ENCODE peak calls at places on chromosomes 11 and 22, in ten cellular contexts. I, M, T, Q, Z, D, J, A, K and L are unnamed samples.
A peak's percentile ranks its signal among the peaks of the same experiment; 100 is the strongest.

GRCh38 chr22:27107824-27108223 is 450.4 kb downstream of the MIAT start:
- DNase-seq in A (peak; percentile 75), D (peak; percentile 81), M (peak; percentile 94), I (peak; percentile 75), K (no peak), T (no peak), Q (peak; percentile 90), Z (peak; percentile 91), J (no peak), L (no peak)

GRCh38 chr11:22554221-22554620 is 71.4 kb downstream of the FANCF start:
- DNase-seq in M (no peak), I (no peak), A (no peak), J (no peak), Q (no peak), Z (no peak), K (no peak), T (no peak), D (no peak), L (no peak)

GRCh38 chr11:121235057-121235456 is 57.5 kb upstream of the SC5D start:
- DNase-seq in K (no peak), M (no peak), Z (no peak), T (no peak), J (no peak), Q (no peak), D (no peak), A (no peak), I (no peak), L (no peak)

GRCh38 chr22:44542561-44543222 is 44.7 kb upstream of the RTL6 start:
- DNase-seq in M (no peak), Q (no peak), Z (no peak), I (no peak), K (no peak), D (no peak), A (no peak), T (peak; percentile 51), J (no peak), L (no peak)

GRCh38 chr11:75475767-75476650 is 43.0 kb upstream of the KLHL35 start:
- DNase-seq in Z (no peak), I (no peak), J (no peak), D (peak; percentile 73), M (peak; percentile 70), Q (no peak), A (peak; percentile 60), K (peak; percentile 50), T (no peak), L (no peak)

GRCh38 chr11:118889796-118890195 is 6.1 kb downstream of the CXCR5 start:
- DNase-seq in Q (no peak), T (no peak), J (no peak), Z (no peak), D (no peak), I (peak; percentile 84), K (no peak), M (peak; percentile 72), A (peak; percentile 54), L (no peak)

GRCh38 chr11:94678236-94678635 is 89.9 kb upstream of the AMOTL1 start:
- DNase-seq in Z (no peak), T (no peak), K (no peak), Q (no peak), A (no peak), I (no peak), D (no peak), M (no peak), J (no peak), L (no peak)

GRCh38 chr11:88583232-88583631 is 245.7 kb upstream of the CTSC start:
- DNase-seq in Q (no peak), I (no peak), K (no peak), A (no peak), T (no peak), D (no peak), M (no peak), J (no peak), Z (no peak), L (no peak)

GRCh38 chr11:114162719-114163123 is 103.2 kb downstream of the ZBTB16 start:
- DNase-seq in Q (peak; percentile 100), D (peak; percentile 91), I (peak; percentile 90), Z (peak; percentile 13), K (peak; percentile 76), M (peak; percentile 100), T (peak; percentile 84), J (peak; percentile 55), A (peak; percentile 98), L (no peak)

GRCh38 chr11:44510372-44510771 is 55.1 kb upstream of the CD82 start:
- DNase-seq in D (no peak), T (no peak), Z (no peak), I (no peak), Q (no peak), A (no peak), J (no peak), M (no peak), K (no peak), L (no peak)

GRCh38 chr11:47417712-47418111 is 8.5 kb downstream of the PSMC3 start:
- DNase-seq in D (no peak), Z (no peak), M (no peak), A (no peak), K (no peak), Q (no peak), T (no peak), I (no peak), J (no peak), L (no peak)
- TF ChIP-seq CTCF in D (no peak), Z (no peak), M (no peak), A (no peak), K (no peak), Q (no peak), T (no peak), I (no peak), J (no peak), L (no peak)

DNA sequence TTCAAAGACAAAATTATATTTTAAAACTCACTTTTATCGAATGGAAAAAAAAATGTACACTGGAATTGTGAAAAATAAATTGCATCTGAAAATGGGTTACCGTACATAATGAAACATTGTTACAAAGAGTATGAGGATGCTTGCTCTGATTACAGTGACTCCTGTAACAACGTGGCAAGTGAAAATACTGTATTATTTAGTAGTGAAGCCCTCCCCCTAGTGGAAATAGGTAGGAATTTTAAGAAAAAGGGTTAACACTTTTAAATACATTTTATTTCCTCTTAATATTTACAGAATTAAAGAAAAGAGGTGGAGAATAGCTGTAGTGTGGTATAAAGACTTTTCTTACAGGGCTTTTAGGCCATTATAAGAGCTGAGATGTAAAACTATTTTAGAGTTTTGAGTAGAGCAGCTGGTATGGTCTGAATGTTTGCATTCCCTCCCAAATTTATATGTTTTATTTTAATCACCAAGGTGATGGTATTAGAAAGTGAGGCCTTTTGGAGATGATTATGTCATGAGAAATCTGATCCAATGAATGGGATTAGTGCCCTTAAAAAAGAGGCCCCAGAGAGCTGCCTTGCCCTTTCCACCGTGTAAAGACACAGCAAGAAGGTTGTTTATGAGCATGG is 25.2 kb downstream of the FAM76B start:
- DNase-seq in I (no peak), T (no peak), M (peak; percentile 76), D (no peak), Q (peak; percentile 53), Z (no peak), K (no peak), A (no peak), J (no peak), L (no peak)
- TF ChIP-seq CTCF in I (peak; percentile 56), T (peak; percentile 71), M (peak; percentile 45), D (peak; percentile 71), Q (peak; percentile 7), Z (peak; percentile 55), K (peak; percentile 66), A (peak; percentile 83), J (peak; percentile 93), L (peak; percentile 80)

DNA sequence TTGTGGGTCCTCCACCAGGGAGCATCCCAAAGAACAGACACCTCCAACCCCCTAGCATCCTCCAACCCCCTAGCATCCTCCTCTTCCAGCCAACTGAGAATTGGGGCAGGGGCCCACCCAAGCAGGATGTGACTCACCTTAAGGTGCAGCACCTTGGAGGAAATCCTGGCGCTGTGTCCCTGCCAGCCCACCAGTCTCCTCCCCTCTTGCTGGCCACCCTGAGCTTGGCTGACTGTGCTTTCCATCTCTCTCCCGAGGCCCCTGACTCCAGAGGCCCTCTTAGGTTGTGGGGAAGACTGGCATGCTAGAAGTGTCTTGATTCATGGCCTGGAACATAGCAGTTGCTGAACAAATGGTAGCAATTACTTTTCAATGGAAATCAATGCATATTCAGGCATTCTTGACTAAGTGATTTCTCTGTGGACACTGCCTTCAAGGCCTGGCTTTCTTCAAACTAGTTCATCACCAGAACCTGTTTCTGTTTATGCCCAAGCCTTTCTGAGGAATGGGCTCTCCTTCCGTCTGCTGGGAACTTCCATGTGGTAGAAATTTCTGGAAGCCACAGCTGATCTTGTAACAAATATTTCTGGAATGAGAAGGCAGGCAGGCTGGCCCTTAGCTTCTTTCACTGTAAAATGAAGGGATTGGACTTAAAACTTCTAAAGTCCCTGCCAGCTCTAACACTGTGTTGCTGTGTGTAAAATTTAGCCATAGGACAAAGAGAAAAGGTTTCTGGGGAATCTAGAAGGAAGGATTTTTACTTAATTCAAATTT is 60.5 kb downstream of the CEP164 start:
- DNase-seq in D (no peak), J (no peak), A (no peak), Z (no peak), M (peak; percentile 13), I (no peak), T (no peak), K (no peak), Q (peak; percentile 38), L (no peak)
- TF ChIP-seq CTCF in D (no peak), J (no peak), A (no peak), Z (no peak), M (no peak), I (no peak), T (no peak), K (no peak), Q (no peak), L (no peak)

GRCh38 chr11:65634905-65635731 is 2.8 kb upstream of the SIPA1 start:
- DNase-seq in D (no peak), T (no peak), I (no peak), J (no peak), Z (no peak), K (no peak), M (no peak), A (no peak), Q (no peak), L (no peak)

GRCh38 chr11:65636810-65637557 is 917 bp upstream of the SIPA1 start:
- DNase-seq in T (no peak), K (no peak), D (no peak), M (no peak), Q (no peak), Z (no peak), A (no peak), I (no peak), J (no peak), L (no peak)

GRCh38 chr11:65639623-65640482 is 2.0 kb downstream of the SIPA1 start:
- DNase-seq in I (no peak), T (no peak), Q (no peak), Z (no peak), K (peak; percentile 72), A (no peak), D (no peak), J (no peak), M (peak; percentile 39), L (peak; percentile 83)

GRCh38 chr11:65636108-65636809 is 1.6 kb upstream of the SIPA1 start:
- DNase-seq in M (no peak), K (no peak), A (no peak), Z (no peak), J (no peak), Q (no peak), I (no peak), D (no peak), T (no peak), L (no peak)

DNA sequence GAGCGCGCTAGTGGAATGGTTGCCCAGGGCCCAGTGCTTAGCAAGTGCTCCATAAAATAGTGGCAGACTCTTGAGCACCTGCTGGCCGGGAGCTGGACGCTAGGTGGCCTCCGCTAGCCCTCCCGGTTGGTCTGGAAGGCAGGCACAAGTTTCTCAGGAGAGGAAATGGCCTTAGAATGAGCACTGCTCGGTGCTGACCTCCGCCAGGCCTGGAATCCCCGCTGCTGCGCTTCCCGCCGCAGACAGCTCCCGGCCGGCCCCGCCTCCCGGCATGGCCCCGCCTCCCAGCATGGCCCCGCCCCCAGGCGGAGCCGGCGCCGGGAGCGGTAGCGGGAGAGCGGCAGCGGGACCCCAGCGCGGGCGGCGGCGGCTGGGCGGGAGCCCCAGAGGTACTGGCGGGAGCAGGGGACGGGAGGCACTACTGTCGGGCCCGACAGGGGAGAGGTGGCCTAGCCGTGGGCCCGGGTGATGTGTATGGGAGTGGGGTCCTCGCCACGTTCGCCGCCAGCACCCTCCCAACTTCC is at the start of gene SIPA1:
- DNase-seq in T (peak; percentile 87), A (peak; percentile 78), Q (peak; percentile 89), Z (peak; percentile 90), M (peak; percentile 91), D (peak; percentile 88), J (peak; percentile 72), I (peak; percentile 90), K (peak; percentile 77), L (peak; percentile 86)
- TF ChIP-seq CTCF in T (peak; percentile 55), A (peak; percentile 27), Q (peak; percentile 73), Z (peak; percentile 35), M (peak; percentile 67), D (peak; percentile 41), J (no peak), I (no peak), K (peak; percentile 48), L (peak; percentile 20)